ENCODE peak calls at places on chromosomes 4 and X, in six cellular contexts. L is A549, G is osteoblast, N is neural progenitor cell, D is HCT116, C is brain microvascular endothelial cell. H is an unnamed sample.

GRCh38 chr4:173500841-173501591 is 29.0 kb downstream of the HAND2 start:
- DNase-seq in N (no peak), D (no peak), C (no peak), L (no peak), G (no peak), H (no peak)

GRCh38 chr4:178306565-178306964 is 864.3 kb upstream of the AGA start:
- DNase-seq in C (no peak), D (no peak), N (no peak), L (no peak), G (no peak), H (no peak)

GRCh38 chrX:78029663-78030062 is 60.2 kb upstream of the PGAM4 start:
- DNase-seq in D (no peak), N (peak), L (peak), C (peak), G (peak), H (no peak)

GRCh38 chr4:182175788-182176519 is 67.2 kb upstream of the TENM3 start:
- DNase-seq in D (no peak), G (peak), L (peak), N (no peak), C (no peak), H (no peak)

GRCh38 chrX:3299626-3300025 is 46.8 kb downstream of the MXRA5 start:
- DNase-seq in L (no peak), N (no peak), D (no peak), C (no peak), G (no peak), H (no peak)

GRCh38 chr4:122755675-122756074 is 23.2 kb downstream of the BBS12 start:
- DNase-seq in C (no peak), N (no peak), L (no peak), D (no peak), G (no peak), H (no peak)

GRCh38 chr4:156100651-156101050 is 147.0 kb upstream of the CTSO start:
- DNase-seq in D (no peak), G (no peak), L (no peak), C (no peak), N (no peak), H (no peak)

GRCh38 chr4:181944527-181944926 is 298.7 kb upstream of the TENM3 start:
- DNase-seq in N (no peak), G (no peak), C (no peak), D (no peak), L (no peak), H (no peak)

GRCh38 chr4:184851200-184851541 is 25.4 kb upstream of the ACSL1 start:
- DNase-seq in L (no peak), C (no peak), D (no peak), N (no peak), G (no peak), H (no peak)

GRCh38 chrX:129721870-129722269 is 16.9 kb upstream of the XPNPEP2 start:
- DNase-seq in C (no peak), L (no peak), D (no peak), N (no peak), G (no peak), H (no peak)

DNA sequence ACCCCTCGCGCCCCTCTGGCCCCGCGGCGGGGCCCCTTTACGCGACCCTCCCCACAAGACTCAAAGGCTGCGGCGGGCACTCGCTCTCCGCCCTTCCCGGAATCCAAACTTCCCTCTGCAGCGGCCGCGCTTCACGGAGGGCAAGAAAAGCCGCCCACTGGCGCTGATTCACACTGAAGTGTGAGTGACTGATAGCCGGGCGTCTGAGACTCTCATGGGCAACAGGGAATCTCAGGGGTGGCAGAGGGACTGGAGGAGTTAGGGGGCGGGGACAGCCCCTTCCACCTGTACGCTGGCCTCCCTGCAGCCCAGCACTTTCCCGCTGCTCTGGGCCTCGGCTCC is 664 bp downstream of the SH3BP2 start:
- DNase-seq in L (peak), D (peak), C (no peak), G (peak), N (peak), H (peak)
- TF ChIP-seq CTCF in L (no peak), D (no peak), C (no peak), G (no peak), N (no peak), H (no peak)

DNA sequence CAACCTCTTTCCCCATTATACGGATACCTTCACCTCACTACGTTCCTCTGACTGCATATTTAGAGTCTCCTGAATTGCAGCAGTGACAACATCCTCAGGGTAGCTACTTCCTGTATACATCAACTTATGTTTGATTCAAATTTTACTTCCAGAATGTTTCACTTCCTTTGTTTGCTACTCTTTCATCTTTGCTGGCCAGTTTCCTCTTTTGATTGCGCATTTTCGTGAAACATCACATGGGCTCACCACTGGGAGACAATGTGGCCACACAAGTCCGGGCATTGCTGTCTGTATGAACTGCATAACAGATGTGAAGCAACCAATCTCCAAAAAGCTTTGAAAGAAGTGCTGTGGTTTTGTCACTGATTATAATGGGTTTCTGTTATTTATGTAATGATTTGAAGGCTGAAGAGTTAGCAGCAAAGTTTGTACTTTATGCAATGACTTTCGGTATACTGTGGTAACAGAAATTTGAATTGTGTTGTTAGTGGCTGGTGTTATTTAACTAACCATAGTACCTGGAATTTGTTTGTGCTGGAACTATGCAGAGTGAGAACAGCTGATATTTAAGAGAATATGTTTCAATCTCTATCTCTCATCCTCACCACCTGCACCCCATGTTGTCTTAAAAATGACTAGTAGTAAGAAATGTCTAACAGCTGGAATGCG is 7.4 kb downstream of the SNCA start:
- DNase-seq in N (no peak), D (no peak), C (no peak), L (no peak), G (no peak), H (peak)
- TF ChIP-seq CTCF in N (no peak), D (no peak), C (no peak), L (no peak), G (no peak), H (no peak)

DNA sequence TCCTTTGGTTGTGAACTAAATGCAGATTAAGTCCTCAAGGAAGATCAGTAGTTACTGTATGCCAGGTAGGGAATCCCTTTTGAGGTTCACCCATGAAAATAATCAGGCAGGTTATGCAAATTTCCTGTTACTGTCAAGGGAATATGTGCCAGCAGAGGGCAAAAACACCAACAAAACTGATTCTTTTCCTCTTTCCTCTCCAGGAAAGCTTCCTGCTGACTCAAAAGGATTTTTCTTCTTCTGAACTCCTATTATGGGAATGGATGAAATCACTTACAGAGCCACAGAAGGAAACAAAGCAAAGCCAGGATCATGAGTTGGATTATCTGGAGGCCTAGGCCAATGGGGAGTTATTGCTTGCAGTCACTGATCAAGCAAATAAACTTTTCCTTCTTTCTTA is 49.8 kb downstream of the TMPRSS11F start:
- DNase-seq in D (no peak), N (no peak), C (no peak), G (no peak), L (no peak), H (no peak)
- TF ChIP-seq CTCF in D (no peak), N (no peak), C (no peak), G (no peak), L (no peak), H (no peak)

GRCh38 chr4:71113294-71113693 is 119.8 kb downstream of the DCK start:
- DNase-seq in C (no peak), N (peak), G (no peak), D (peak), L (peak), H (no peak)
- TF ChIP-seq CTCF in C (peak), N (peak), G (peak), D (no peak), L (no peak), H (no peak)

DNA sequence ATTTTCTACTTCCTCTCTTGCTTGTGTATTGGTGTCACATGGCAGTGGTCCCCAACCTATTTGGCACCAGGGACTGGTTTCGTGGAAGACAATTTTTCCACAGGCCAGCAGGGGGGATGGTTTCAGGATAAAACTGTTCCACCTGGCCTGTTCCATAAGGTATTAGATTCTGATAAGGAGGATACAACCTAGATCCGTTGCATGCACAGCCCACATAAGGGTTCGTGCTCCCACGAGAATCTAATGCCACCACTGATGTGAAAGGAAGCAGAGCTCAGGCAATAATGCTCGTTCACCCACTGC is 38.3 kb downstream of the SEC31A start:
- DNase-seq in G (no peak), N (peak), D (no peak), L (peak), C (no peak), H (no peak)
- TF ChIP-seq CTCF in G (no peak), N (no peak), D (no peak), L (no peak), C (no peak), H (no peak)

GRCh38 chrX:57573754-57574153 is 18.1 kb upstream of the ZXDB start:
- DNase-seq in D (no peak), G (no peak), C (no peak), N (peak), L (no peak), H (no peak)
- TF ChIP-seq CTCF in D (peak), G (peak), C (peak), N (peak), L (peak), H (no peak)

GRCh38 chrX:68090266-68090665 is 343.0 kb downstream of the OPHN1 start:
- DNase-seq in C (no peak), N (no peak), D (no peak), L (peak), G (no peak), H (no peak)
- TF ChIP-seq CTCF in C (peak), N (peak), D (no peak), L (no peak), G (no peak), H (no peak)

DNA sequence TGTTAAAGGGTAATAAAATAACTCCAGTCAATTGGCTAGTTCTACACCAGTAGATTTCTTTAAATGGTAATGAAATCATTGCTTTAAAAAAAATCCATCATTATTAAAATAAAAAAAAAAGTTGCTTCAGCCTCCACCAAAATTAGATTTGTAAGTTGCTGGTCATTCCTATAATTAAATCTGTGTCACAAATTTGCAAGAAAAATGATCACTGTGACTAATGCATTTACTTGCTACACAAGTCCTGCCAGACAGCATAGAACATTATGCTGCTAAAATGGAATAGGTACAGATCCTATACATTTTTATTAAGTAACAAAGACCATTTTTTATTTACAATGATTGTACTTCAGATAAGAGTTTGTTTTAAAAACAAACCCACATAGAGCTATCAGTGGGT is 85.8 kb downstream of the SLC10A7 start:
- DNase-seq in D (no peak), C (no peak), G (no peak), N (no peak), L (no peak), H (no peak)
- TF ChIP-seq CTCF in D (no peak), C (no peak), G (no peak), N (no peak), L (no peak), H (no peak)